ENCODE peak calls at places on chromosomes 4 and X, in four cellular contexts. One of them, this sample, is unnamed.

GRCh38 chrX:2410279-2411020 is 90.3 kb downstream of the DHRSX start:
- ATAC-seq in left ventricle myocardium superior: no peak
- ATAC-seq in heart right ventricle: no peak
- ATAC-seq in T-helper 17 cell: no peak
- ATAC-seq in this sample: no peak

GRCh38 chr4:100071531-100071930 is 118.7 kb downstream of the DDIT4L start:
- ATAC-seq in left ventricle myocardium superior: no peak
- ATAC-seq in heart right ventricle: no peak
- ATAC-seq in T-helper 17 cell: no peak
- ATAC-seq in this sample: no peak

GRCh38 chrX:100830143-100830542 is 10.0 kb downstream of the CSTF2 start:
- ATAC-seq in left ventricle myocardium superior: no peak
- ATAC-seq in heart right ventricle: no peak
- ATAC-seq in T-helper 17 cell: peak; percentile 49
- ATAC-seq in this sample: no peak

GRCh38 chrX:136146614-136147319 is 566 bp upstream of the FHL1 start:
- ATAC-seq in left ventricle myocardium superior: peak; percentile 48
- ATAC-seq in heart right ventricle: no peak
- ATAC-seq in T-helper 17 cell: peak; percentile 51
- ATAC-seq in this sample: peak; percentile 64

GRCh38 chrX:70481871-70482270 is 37.2 kb downstream of the DLG3 start:
- ATAC-seq in left ventricle myocardium superior: peak; percentile 13
- ATAC-seq in heart right ventricle: no peak
- ATAC-seq in T-helper 17 cell: no peak
- ATAC-seq in this sample: no peak

GRCh38 chr4:101020956-101021355 is 326.4 kb downstream of the PPP3CA start:
- ATAC-seq in left ventricle myocardium superior: peak; percentile 55
- ATAC-seq in heart right ventricle: peak; percentile 83
- ATAC-seq in T-helper 17 cell: peak; percentile 69
- ATAC-seq in this sample: peak; percentile 78

GRCh38 chr4:78313754-78314120 is 237.8 kb upstream of the ANXA3 start:
- ATAC-seq in left ventricle myocardium superior: no peak
- ATAC-seq in heart right ventricle: no peak
- ATAC-seq in T-helper 17 cell: no peak
- ATAC-seq in this sample: no peak

GRCh38 chr4:81106150-81106549 is 75.6 kb downstream of the BMP3 start:
- ATAC-seq in left ventricle myocardium superior: no peak
- ATAC-seq in heart right ventricle: no peak
- ATAC-seq in T-helper 17 cell: no peak
- ATAC-seq in this sample: peak; percentile 55

GRCh38 chr4:87918314-87919058 is 57.0 kb upstream of the SPP1 start:
- ATAC-seq in left ventricle myocardium superior: no peak
- ATAC-seq in heart right ventricle: no peak
- ATAC-seq in T-helper 17 cell: no peak
- ATAC-seq in this sample: no peak

GRCh38 chr4:136864580-136865185 is 667.6 kb downstream of the PCDH18 start:
- ATAC-seq in left ventricle myocardium superior: peak; percentile 65
- ATAC-seq in heart right ventricle: peak; percentile 53
- ATAC-seq in T-helper 17 cell: no peak
- ATAC-seq in this sample: peak; percentile 65

GRCh38 chrX:38654302-38654701 is 93.0 kb downstream of the TSPAN7 start:
- ATAC-seq in left ventricle myocardium superior: peak; percentile 36
- ATAC-seq in heart right ventricle: peak; percentile 56
- ATAC-seq in T-helper 17 cell: no peak
- ATAC-seq in this sample: no peak

GRCh38 chrX:68403522-68403921 is 29.8 kb downstream of the OPHN1 start:
- ATAC-seq in left ventricle myocardium superior: peak; percentile 59
- ATAC-seq in heart right ventricle: peak; percentile 35
- ATAC-seq in T-helper 17 cell: no peak
- ATAC-seq in this sample: no peak

GRCh38 chr4:740656-741282 is 35.1 kb downstream of the PCGF3 start:
- ATAC-seq in left ventricle myocardium superior: no peak
- ATAC-seq in heart right ventricle: no peak
- ATAC-seq in T-helper 17 cell: no peak
- ATAC-seq in this sample: no peak

GRCh38 chrX:12709047-12709446 is 82.2 kb upstream of the PRPS2 start:
- ATAC-seq in left ventricle myocardium superior: no peak
- ATAC-seq in heart right ventricle: no peak
- ATAC-seq in T-helper 17 cell: no peak
- ATAC-seq in this sample: peak; percentile 54

GRCh38 chr4:65865489-65865888 is 195.2 kb upstream of the EPHA5 start:
- ATAC-seq in left ventricle myocardium superior: no peak
- ATAC-seq in heart right ventricle: no peak
- ATAC-seq in T-helper 17 cell: no peak
- ATAC-seq in this sample: no peak

GRCh38 chr4:85932371-85933305 is 427.2 kb downstream of the MAPK10 start:
- ATAC-seq in left ventricle myocardium superior: peak; percentile 25
- ATAC-seq in heart right ventricle: peak; percentile 39
- ATAC-seq in T-helper 17 cell: no peak
- ATAC-seq in this sample: no peak

GRCh38 chr4:46459308-46459707 is 69.4 kb upstream of the GABRA2 start:
- ATAC-seq in left ventricle myocardium superior: no peak
- ATAC-seq in heart right ventricle: no peak
- ATAC-seq in T-helper 17 cell: no peak
- ATAC-seq in this sample: no peak

GRCh38 chr4:76709454-76709853 is 188.5 kb downstream of the SOWAHB start:
- ATAC-seq in left ventricle myocardium superior: peak; percentile 65
- ATAC-seq in heart right ventricle: peak; percentile 26
- ATAC-seq in T-helper 17 cell: no peak
- ATAC-seq in this sample: no peak